ENCODE peak calls at places on chromosomes 4 and X, in seven cellular contexts. One of them, this sample, is unnamed.

GRCh38 chr4:79613269-79613995 is 205.4 kb upstream of the GK2 start:
- DNase-seq in A549: no peak
- DNase-seq in HCT116: no peak
- DNase-seq in SK-N-SH: no peak
- DNase-seq in K562: no peak
- DNase-seq in HepG2: no peak
- DNase-seq in H1: no peak
- DNase-seq in this sample: no peak

GRCh38 chr4:76948441-76949292 is 885 bp upstream of the SEPTIN11 start:
- DNase-seq in A549: peak
- DNase-seq in HCT116: peak
- DNase-seq in SK-N-SH: peak
- DNase-seq in K562: peak
- DNase-seq in HepG2: peak
- DNase-seq in H1: no peak
- DNase-seq in this sample: peak

GRCh38 chr4:112840619-112841018 is 203.7 kb downstream of the LARP7 start:
- DNase-seq in A549: no peak
- DNase-seq in HCT116: no peak
- DNase-seq in SK-N-SH: no peak
- DNase-seq in K562: no peak
- DNase-seq in HepG2: no peak
- DNase-seq in H1: no peak
- DNase-seq in this sample: no peak

GRCh38 chr4:1361391-1361790 is 14.4 kb downstream of the UVSSA start:
- DNase-seq in A549: no peak
- DNase-seq in HCT116: no peak
- DNase-seq in SK-N-SH: no peak
- DNase-seq in K562: no peak
- DNase-seq in HepG2: no peak
- DNase-seq in H1: no peak
- DNase-seq in this sample: no peak

GRCh38 chr4:16123356-16124084 is 39.7 kb upstream of the PROM1 start:
- DNase-seq in A549: no peak
- DNase-seq in HCT116: no peak
- DNase-seq in SK-N-SH: no peak
- DNase-seq in K562: no peak
- DNase-seq in HepG2: no peak
- DNase-seq in H1: no peak
- DNase-seq in this sample: no peak

GRCh38 chr4:1044469-1045192 is 33.2 kb downstream of the FGFRL1 start:
- DNase-seq in A549: no peak
- DNase-seq in HCT116: no peak
- DNase-seq in SK-N-SH: no peak
- DNase-seq in K562: no peak
- DNase-seq in HepG2: no peak
- DNase-seq in H1: no peak
- DNase-seq in this sample: no peak

GRCh38 chr4:130563891-130564418 is 1468.0 kb downstream of the C4orf33 start:
- DNase-seq in A549: peak
- DNase-seq in HCT116: no peak
- DNase-seq in SK-N-SH: no peak
- DNase-seq in K562: no peak
- DNase-seq in HepG2: no peak
- DNase-seq in H1: no peak
- DNase-seq in this sample: no peak

GRCh38 chr4:163476761-163477438 is 3.3 kb upstream of the TKTL2 start:
- DNase-seq in A549: no peak
- DNase-seq in HCT116: no peak
- DNase-seq in SK-N-SH: no peak
- DNase-seq in K562: no peak
- DNase-seq in HepG2: no peak
- DNase-seq in H1: no peak
- DNase-seq in this sample: no peak

GRCh38 chr4:25252230-25253071 is 18.6 kb downstream of the PI4K2B start:
- DNase-seq in A549: no peak
- DNase-seq in HCT116: no peak
- DNase-seq in SK-N-SH: no peak
- DNase-seq in K562: no peak
- DNase-seq in HepG2: no peak
- DNase-seq in H1: no peak
- DNase-seq in this sample: no peak

GRCh38 chr4:25245181-25245580 is 11.3 kb downstream of the PI4K2B start:
- DNase-seq in A549: no peak
- DNase-seq in HCT116: no peak
- DNase-seq in SK-N-SH: no peak
- DNase-seq in K562: no peak
- DNase-seq in HepG2: no peak
- DNase-seq in H1: no peak
- DNase-seq in this sample: no peak

DNA sequence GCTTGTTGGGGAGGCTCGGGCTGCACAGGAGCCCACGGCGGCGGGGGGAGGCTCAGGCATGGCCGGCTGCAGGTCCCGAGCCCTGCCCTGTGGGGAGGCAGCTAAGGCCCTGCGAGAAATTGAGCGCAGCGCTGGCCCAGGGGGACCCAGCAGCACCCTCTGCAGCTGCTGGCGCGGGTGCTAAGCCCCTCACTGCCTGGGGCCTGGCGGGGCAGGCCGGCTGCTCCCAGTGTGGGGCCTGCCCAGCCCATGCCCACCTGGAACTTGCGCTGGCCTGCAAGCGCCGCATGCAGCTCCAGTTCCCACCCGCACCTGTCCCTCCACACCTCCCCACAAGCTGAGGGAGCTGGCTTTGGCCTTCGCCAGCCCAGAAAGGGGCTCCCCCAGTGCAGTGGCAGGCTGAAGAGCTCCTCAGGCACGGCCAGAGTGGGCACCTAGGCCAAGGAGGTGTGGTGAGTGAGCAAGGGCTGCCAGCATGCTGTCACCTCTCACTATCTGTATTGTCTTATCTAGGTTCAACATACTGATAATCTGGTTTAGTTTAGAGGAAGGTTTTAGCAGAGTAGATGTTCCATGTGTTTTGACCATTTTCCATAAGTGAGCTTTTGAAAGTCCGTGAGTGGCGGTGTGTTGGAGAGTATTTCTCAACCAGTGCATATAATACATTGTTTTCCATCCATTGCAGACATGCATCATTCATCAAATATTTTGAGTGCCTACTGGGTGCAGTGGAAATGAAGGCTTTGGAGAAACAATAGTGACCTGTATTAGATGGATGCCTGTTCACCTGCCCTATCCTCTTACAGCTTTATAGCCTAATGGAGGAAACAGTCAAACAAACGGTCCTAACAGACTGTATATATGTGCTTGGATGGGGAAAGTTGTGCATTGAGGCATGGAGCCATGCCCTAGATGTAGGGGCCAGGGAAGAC is 13.1 kb downstream of the PI4K2B start:
- DNase-seq in A549: no peak
- DNase-seq in HCT116: no peak
- DNase-seq in SK-N-SH: no peak
- DNase-seq in K562: no peak
- DNase-seq in HepG2: no peak
- DNase-seq in H1: no peak
- DNase-seq in this sample: no peak
- TF ChIP-seq MAX in A549: no peak
- TF ChIP-seq MAX in HCT116: no peak
- TF ChIP-seq MAX in SK-N-SH: no peak
- TF ChIP-seq MAX in K562: no peak
- TF ChIP-seq MAX in HepG2: no peak
- TF ChIP-seq MAX in H1: no peak
- TF ChIP-seq MAX in this sample: no peak

GRCh38 chr4:5050520-5050955 is 742 bp upstream of the STK32B start:
- DNase-seq in A549: peak
- DNase-seq in HCT116: peak
- DNase-seq in SK-N-SH: peak
- DNase-seq in K562: peak
- DNase-seq in HepG2: peak
- DNase-seq in H1: peak
- DNase-seq in this sample: peak
- H3K4me3 ChIP-seq in A549: peak
- H3K4me3 ChIP-seq in HCT116: no peak
- H3K4me3 ChIP-seq in SK-N-SH: peak
- H3K4me3 ChIP-seq in K562: no peak
- H3K4me3 ChIP-seq in HepG2: no peak
- H3K4me3 ChIP-seq in H1: peak
- H3K4me3 ChIP-seq in this sample: peak

DNA sequence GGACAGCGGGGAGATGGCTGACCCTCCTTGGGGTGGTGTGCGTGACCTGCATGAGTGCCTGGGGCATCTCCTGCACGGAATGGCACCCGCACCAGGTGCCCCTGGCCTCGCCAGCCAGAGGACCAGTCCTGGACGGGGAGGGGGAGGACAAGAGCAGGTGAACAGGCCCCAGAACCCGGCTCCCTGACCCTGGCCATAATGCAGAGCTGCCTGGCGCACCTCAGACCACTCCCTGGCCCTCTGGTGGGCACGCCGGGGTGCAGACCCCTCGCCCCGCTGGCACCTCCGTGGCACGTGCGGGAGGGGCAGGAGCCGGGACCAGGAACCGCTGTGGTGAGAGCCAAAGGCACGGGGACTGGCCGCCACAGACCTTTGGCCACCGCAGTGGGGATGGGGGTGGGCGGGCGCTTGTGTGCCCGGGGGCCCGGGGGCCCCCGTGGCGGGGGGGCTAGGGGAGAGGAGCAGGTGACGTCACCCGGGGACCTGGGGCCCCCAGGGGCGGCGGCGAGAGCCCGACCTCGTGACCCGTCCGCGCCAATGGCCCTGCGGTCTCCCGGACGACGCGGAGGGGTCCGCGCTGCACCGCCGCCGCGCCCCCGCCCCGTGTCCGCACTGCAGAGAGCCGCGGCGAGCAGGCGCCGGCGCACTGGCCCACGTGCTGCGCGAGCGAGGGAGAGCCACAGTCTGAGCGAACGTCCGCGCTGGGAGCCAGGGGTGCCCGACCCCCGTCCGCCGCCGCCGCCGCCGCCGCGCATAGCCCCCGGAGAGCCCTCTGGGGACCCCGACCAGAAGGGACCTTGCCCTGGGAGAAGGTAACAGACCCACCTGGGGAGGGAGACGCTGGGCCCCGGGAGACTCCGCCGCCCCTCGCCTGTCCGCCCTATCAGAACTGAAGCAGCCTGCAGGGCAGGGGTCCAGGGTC is at the start of gene PNMA3:
- DNase-seq in A549: no peak
- DNase-seq in HCT116: no peak
- DNase-seq in SK-N-SH: peak
- DNase-seq in K562: no peak
- DNase-seq in HepG2: no peak
- DNase-seq in H1: no peak
- DNase-seq in this sample: no peak
- TF ChIP-seq MAX in A549: peak
- TF ChIP-seq MAX in HCT116: no peak
- TF ChIP-seq MAX in SK-N-SH: no peak
- TF ChIP-seq MAX in K562: peak
- TF ChIP-seq MAX in HepG2: no peak
- TF ChIP-seq MAX in H1: peak
- TF ChIP-seq MAX in this sample: no peak

GRCh38 chrX:138954976-138955375 is 243.5 kb upstream of the FGF13 start:
- DNase-seq in A549: no peak
- DNase-seq in HCT116: no peak
- DNase-seq in SK-N-SH: no peak
- DNase-seq in K562: no peak
- DNase-seq in HepG2: no peak
- DNase-seq in H1: no peak
- DNase-seq in this sample: no peak
- H3K4me3 ChIP-seq in A549: no peak
- H3K4me3 ChIP-seq in HCT116: no peak
- H3K4me3 ChIP-seq in SK-N-SH: no peak
- H3K4me3 ChIP-seq in K562: no peak
- H3K4me3 ChIP-seq in HepG2: no peak
- H3K4me3 ChIP-seq in H1: no peak
- H3K4me3 ChIP-seq in this sample: no peak

GRCh38 chr4:119025916-119026661 is 109.5 kb upstream of the MYOZ2 start:
- DNase-seq in A549: peak
- DNase-seq in HCT116: peak
- DNase-seq in SK-N-SH: no peak
- DNase-seq in K562: no peak
- DNase-seq in HepG2: no peak
- DNase-seq in H1: no peak
- DNase-seq in this sample: peak

GRCh38 chr4:119027815-119028214 is 107.8 kb upstream of the MYOZ2 start:
- DNase-seq in A549: no peak
- DNase-seq in HCT116: no peak
- DNase-seq in SK-N-SH: no peak
- DNase-seq in K562: no peak
- DNase-seq in HepG2: no peak
- DNase-seq in H1: no peak
- DNase-seq in this sample: no peak

GRCh38 chr4:119024102-119024501 is 111.5 kb upstream of the MYOZ2 start:
- DNase-seq in A549: no peak
- DNase-seq in HCT116: no peak
- DNase-seq in SK-N-SH: no peak
- DNase-seq in K562: no peak
- DNase-seq in HepG2: no peak
- DNase-seq in H1: no peak
- DNase-seq in this sample: no peak

GRCh38 chr4:119026662-119027444 is 108.8 kb upstream of the MYOZ2 start:
- DNase-seq in A549: peak
- DNase-seq in HCT116: no peak
- DNase-seq in SK-N-SH: no peak
- DNase-seq in K562: no peak
- DNase-seq in HepG2: no peak
- DNase-seq in H1: no peak
- DNase-seq in this sample: peak

GRCh38 chr4:119025440-119025839 is 110.2 kb upstream of the MYOZ2 start:
- DNase-seq in A549: peak
- DNase-seq in HCT116: peak
- DNase-seq in SK-N-SH: no peak
- DNase-seq in K562: peak
- DNase-seq in HepG2: no peak
- DNase-seq in H1: no peak
- DNase-seq in this sample: peak
- TF ChIP-seq MAX in A549: no peak
- TF ChIP-seq MAX in HCT116: no peak
- TF ChIP-seq MAX in SK-N-SH: no peak
- TF ChIP-seq MAX in K562: no peak
- TF ChIP-seq MAX in HepG2: no peak
- TF ChIP-seq MAX in H1: no peak
- TF ChIP-seq MAX in this sample: no peak